ENCODE peak calls at places on chromosome 7, in nine cellular contexts. One of them, this sample, is unnamed.

GRCh38 chr7:100763556-100764140 is 30.3 kb downstream of the ZAN start:
- DNase-seq in PC-9: no peak
- DNase-seq in PC-3: no peak
- DNase-seq in GM10248: no peak
- DNase-seq in choroid plexus epithelial cell: no peak
- DNase-seq in heart left ventricle: no peak
- DNase-seq in mammary epithelial cell: peak; percentile 41
- DNase-seq in RWPE2: no peak
- DNase-seq in testis: no peak
- DNase-seq in this sample: no peak

GRCh38 chr7:43700059-43700501 is 29.2 kb downstream of the COA1 start:
- DNase-seq in testis: no peak
- DNase-seq in PC-9: peak; percentile 68
- DNase-seq in heart left ventricle: no peak
- DNase-seq in choroid plexus epithelial cell: peak; percentile 85
- DNase-seq in GM10248: no peak
- DNase-seq in mammary epithelial cell: peak; percentile 46
- DNase-seq in PC-3: peak; percentile 80
- DNase-seq in RWPE2: no peak
- DNase-seq in this sample: peak; percentile 31

GRCh38 chr7:50212016-50212325 is 92.5 kb upstream of the IKZF1 start:
- DNase-seq in choroid plexus epithelial cell: no peak
- DNase-seq in RWPE2: no peak
- DNase-seq in testis: no peak
- DNase-seq in GM10248: no peak
- DNase-seq in PC-9: no peak
- DNase-seq in mammary epithelial cell: no peak
- DNase-seq in PC-3: no peak
- DNase-seq in heart left ventricle: no peak
- DNase-seq in this sample: no peak

GRCh38 chr7:83648464-83649241 is at the start of gene SEMA3E:
- DNase-seq in heart left ventricle: no peak
- DNase-seq in RWPE2: no peak
- DNase-seq in testis: peak; percentile 39
- DNase-seq in choroid plexus epithelial cell: peak; percentile 65
- DNase-seq in GM10248: no peak
- DNase-seq in PC-3: peak; percentile 52
- DNase-seq in PC-9: peak; percentile 62
- DNase-seq in mammary epithelial cell: peak; percentile 38
- DNase-seq in this sample: no peak

GRCh38 chr7:139799586-139799985 is 21.8 kb upstream of the HIPK2 start:
- DNase-seq in GM10248: no peak
- DNase-seq in PC-9: no peak
- DNase-seq in heart left ventricle: no peak
- DNase-seq in testis: no peak
- DNase-seq in PC-3: peak; percentile 28
- DNase-seq in choroid plexus epithelial cell: no peak
- DNase-seq in RWPE2: no peak
- DNase-seq in mammary epithelial cell: no peak
- DNase-seq in this sample: no peak

GRCh38 chr7:46565712-46566111 is 644.6 kb upstream of the IGFBP3 start:
- DNase-seq in RWPE2: no peak
- DNase-seq in testis: no peak
- DNase-seq in PC-9: no peak
- DNase-seq in mammary epithelial cell: no peak
- DNase-seq in heart left ventricle: no peak
- DNase-seq in PC-3: no peak
- DNase-seq in GM10248: no peak
- DNase-seq in choroid plexus epithelial cell: no peak
- DNase-seq in this sample: no peak

GRCh38 chr7:138538518-138538917 is 78.5 kb downstream of the TRIM24 start:
- DNase-seq in GM10248: peak; percentile 18
- DNase-seq in mammary epithelial cell: no peak
- DNase-seq in PC-9: no peak
- DNase-seq in heart left ventricle: no peak
- DNase-seq in RWPE2: no peak
- DNase-seq in testis: no peak
- DNase-seq in PC-3: no peak
- DNase-seq in choroid plexus epithelial cell: peak; percentile 66
- DNase-seq in this sample: no peak

GRCh38 chr7:132354527-132354926 is 221.7 kb downstream of the PLXNA4 start:
- DNase-seq in PC-3: no peak
- DNase-seq in RWPE2: no peak
- DNase-seq in choroid plexus epithelial cell: no peak
- DNase-seq in PC-9: no peak
- DNase-seq in testis: no peak
- DNase-seq in mammary epithelial cell: no peak
- DNase-seq in GM10248: no peak
- DNase-seq in heart left ventricle: no peak
- DNase-seq in this sample: no peak

GRCh38 chr7:83751217-83751616 is 102.3 kb upstream of the SEMA3E start:
- DNase-seq in mammary epithelial cell: peak; percentile 28
- DNase-seq in choroid plexus epithelial cell: peak; percentile 23
- DNase-seq in testis: no peak
- DNase-seq in PC-9: no peak
- DNase-seq in PC-3: peak; percentile 77
- DNase-seq in heart left ventricle: no peak
- DNase-seq in RWPE2: no peak
- DNase-seq in GM10248: no peak
- DNase-seq in this sample: no peak

GRCh38 chr7:23396222-23396621 is 74.1 kb downstream of the IGF2BP3 start:
- DNase-seq in GM10248: no peak
- DNase-seq in RWPE2: no peak
- DNase-seq in mammary epithelial cell: no peak
- DNase-seq in PC-3: no peak
- DNase-seq in testis: no peak
- DNase-seq in choroid plexus epithelial cell: peak; percentile 94
- DNase-seq in heart left ventricle: no peak
- DNase-seq in PC-9: peak; percentile 25
- DNase-seq in this sample: no peak

GRCh38 chr7:129468087-129468486 is 33.9 kb downstream of the STRIP2 start:
- DNase-seq in RWPE2: no peak
- DNase-seq in testis: no peak
- DNase-seq in choroid plexus epithelial cell: peak; percentile 60
- DNase-seq in GM10248: no peak
- DNase-seq in mammary epithelial cell: peak; percentile 20
- DNase-seq in PC-9: peak; percentile 92
- DNase-seq in PC-3: no peak
- DNase-seq in heart left ventricle: no peak
- DNase-seq in this sample: no peak

GRCh38 chr7:16660702-16661464 is 14.9 kb downstream of the BZW2 start:
- DNase-seq in PC-3: peak; percentile 70
- DNase-seq in PC-9: peak; percentile 92
- DNase-seq in RWPE2: no peak
- DNase-seq in choroid plexus epithelial cell: peak; percentile 45
- DNase-seq in mammary epithelial cell: peak; percentile 64
- DNase-seq in testis: no peak
- DNase-seq in heart left ventricle: no peak
- DNase-seq in GM10248: no peak
- DNase-seq in this sample: no peak

GRCh38 chr7:36509962-36510361 is 120.3 kb downstream of the ANLN start:
- DNase-seq in mammary epithelial cell: no peak
- DNase-seq in PC-9: peak; percentile 29
- DNase-seq in testis: no peak
- DNase-seq in PC-3: no peak
- DNase-seq in GM10248: no peak
- DNase-seq in heart left ventricle: no peak
- DNase-seq in RWPE2: no peak
- DNase-seq in choroid plexus epithelial cell: no peak
- DNase-seq in this sample: no peak

GRCh38 chr7:5229451-5230271 is 39.6 kb downstream of the WIPI2 start:
- DNase-seq in GM10248: no peak
- DNase-seq in PC-9: no peak
- DNase-seq in choroid plexus epithelial cell: no peak
- DNase-seq in testis: no peak
- DNase-seq in mammary epithelial cell: no peak
- DNase-seq in heart left ventricle: no peak
- DNase-seq in RWPE2: no peak
- DNase-seq in PC-3: no peak
- DNase-seq in this sample: no peak

GRCh38 chr7:150860291-150860977 is 8.1 kb downstream of the AOC1 start:
- DNase-seq in GM10248: no peak
- DNase-seq in mammary epithelial cell: no peak
- DNase-seq in PC-3: no peak
- DNase-seq in heart left ventricle: peak; percentile 14
- DNase-seq in RWPE2: no peak
- DNase-seq in PC-9: no peak
- DNase-seq in choroid plexus epithelial cell: no peak
- DNase-seq in testis: no peak
- DNase-seq in this sample: no peak
- TF ChIP-seq CTCF in GM10248: no peak
- TF ChIP-seq CTCF in mammary epithelial cell: no peak
- TF ChIP-seq CTCF in PC-3: no peak
- TF ChIP-seq CTCF in heart left ventricle: peak; percentile 38
- TF ChIP-seq CTCF in RWPE2: no peak
- TF ChIP-seq CTCF in PC-9: no peak
- TF ChIP-seq CTCF in choroid plexus epithelial cell: no peak
- TF ChIP-seq CTCF in testis: no peak
- TF ChIP-seq CTCF in this sample: no peak

DNA sequence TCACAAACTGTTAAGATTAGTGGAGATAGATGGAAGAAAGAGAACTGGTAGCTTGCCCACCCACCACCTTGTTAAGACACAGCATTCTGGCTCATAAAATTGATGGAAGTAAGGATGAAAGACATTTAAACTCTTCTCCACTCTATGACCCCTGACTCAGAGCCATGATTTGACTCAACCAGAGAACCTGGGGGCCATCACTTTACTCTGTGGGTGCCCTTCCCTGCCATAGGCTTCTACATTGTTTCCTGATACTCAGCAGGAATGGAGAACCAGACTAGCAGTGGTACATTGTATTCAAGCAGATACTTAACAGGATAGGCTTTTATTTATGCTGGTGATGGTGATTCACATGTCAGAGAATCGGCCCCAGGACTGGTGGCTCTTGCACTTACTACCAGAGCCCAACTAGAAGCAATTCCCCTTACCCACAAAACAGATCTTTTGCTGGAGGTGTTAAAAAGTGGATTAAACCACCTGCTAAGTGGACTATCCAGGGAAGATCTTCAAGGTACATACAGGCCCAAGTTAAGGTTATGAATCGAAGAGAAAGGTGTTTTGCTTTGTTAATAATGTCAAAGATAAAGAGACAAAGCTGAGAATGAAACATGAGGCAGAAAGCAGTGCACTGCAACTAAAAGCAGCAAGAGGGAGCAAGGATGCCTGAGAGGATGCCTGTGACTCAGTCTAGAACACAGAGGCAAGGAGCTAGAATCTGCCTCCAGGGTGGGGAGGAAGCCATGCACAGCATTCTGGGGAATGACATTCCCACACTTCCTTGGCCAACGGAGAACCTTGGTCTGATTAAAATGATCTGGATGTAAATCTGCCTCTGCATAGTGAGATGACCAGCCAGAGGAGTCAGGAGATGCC is 36.0 kb upstream of the GLI3 start:
- DNase-seq in heart left ventricle: no peak
- DNase-seq in PC-9: no peak
- DNase-seq in RWPE2: no peak
- DNase-seq in testis: no peak
- DNase-seq in mammary epithelial cell: peak; percentile 76
- DNase-seq in choroid plexus epithelial cell: peak; percentile 74
- DNase-seq in PC-3: peak; percentile 63
- DNase-seq in GM10248: no peak
- DNase-seq in this sample: no peak
- TF ChIP-seq CTCF in heart left ventricle: peak; percentile 28
- TF ChIP-seq CTCF in PC-9: no peak
- TF ChIP-seq CTCF in RWPE2: peak; percentile 65
- TF ChIP-seq CTCF in testis: no peak
- TF ChIP-seq CTCF in mammary epithelial cell: peak; percentile 86
- TF ChIP-seq CTCF in choroid plexus epithelial cell: peak; percentile 82
- TF ChIP-seq CTCF in PC-3: peak; percentile 75
- TF ChIP-seq CTCF in GM10248: no peak
- TF ChIP-seq CTCF in this sample: peak; percentile 9

GRCh38 chr7:38410056-38410455 is 136.6 kb upstream of the TARP start:
- DNase-seq in choroid plexus epithelial cell: no peak
- DNase-seq in PC-3: no peak
- DNase-seq in mammary epithelial cell: no peak
- DNase-seq in RWPE2: no peak
- DNase-seq in PC-9: no peak
- DNase-seq in heart left ventricle: no peak
- DNase-seq in GM10248: no peak
- DNase-seq in testis: no peak
- DNase-seq in this sample: no peak

GRCh38 chr7:38413784-38414183 is 140.3 kb upstream of the TARP start:
- DNase-seq in choroid plexus epithelial cell: no peak
- DNase-seq in mammary epithelial cell: no peak
- DNase-seq in PC-3: no peak
- DNase-seq in heart left ventricle: no peak
- DNase-seq in RWPE2: no peak
- DNase-seq in GM10248: peak; percentile 29
- DNase-seq in PC-9: no peak
- DNase-seq in testis: no peak
- DNase-seq in this sample: peak; percentile 20

GRCh38 chr7:38409524-38409923 is 136.1 kb upstream of the TARP start:
- DNase-seq in PC-3: no peak
- DNase-seq in choroid plexus epithelial cell: no peak
- DNase-seq in PC-9: no peak
- DNase-seq in GM10248: no peak
- DNase-seq in testis: no peak
- DNase-seq in heart left ventricle: no peak
- DNase-seq in RWPE2: no peak
- DNase-seq in mammary epithelial cell: no peak
- DNase-seq in this sample: no peak

DNA sequence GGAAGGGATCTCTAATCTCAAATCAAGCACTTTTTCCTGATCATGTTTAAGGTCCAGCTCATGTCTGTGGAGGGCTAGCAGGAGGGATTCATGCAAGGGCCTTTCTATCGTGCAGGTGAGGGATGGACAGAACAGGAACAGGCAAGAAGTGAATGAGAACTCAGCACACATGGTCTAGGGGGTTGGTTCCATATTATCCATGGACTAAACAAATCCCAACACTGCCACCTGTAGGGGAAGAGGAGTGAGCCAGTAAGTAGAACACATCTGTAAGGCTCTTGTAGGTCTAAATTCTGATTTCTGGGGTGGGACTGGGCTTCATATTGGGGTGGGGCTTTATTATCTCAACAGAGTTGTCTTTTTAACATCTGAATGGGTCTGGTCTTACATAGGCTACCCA is 138.0 kb upstream of the TARP start:
- DNase-seq in RWPE2: no peak
- DNase-seq in GM10248: no peak
- DNase-seq in testis: no peak
- DNase-seq in heart left ventricle: no peak
- DNase-seq in choroid plexus epithelial cell: peak; percentile 51
- DNase-seq in PC-9: no peak
- DNase-seq in mammary epithelial cell: peak; percentile 2
- DNase-seq in PC-3: peak; percentile 32
- DNase-seq in this sample: no peak
- TF ChIP-seq CTCF in RWPE2: peak; percentile 19
- TF ChIP-seq CTCF in GM10248: no peak
- TF ChIP-seq CTCF in testis: peak; percentile 12
- TF ChIP-seq CTCF in heart left ventricle: no peak
- TF ChIP-seq CTCF in choroid plexus epithelial cell: peak; percentile 48
- TF ChIP-seq CTCF in PC-9: no peak
- TF ChIP-seq CTCF in mammary epithelial cell: peak; percentile 45
- TF ChIP-seq CTCF in PC-3: peak; percentile 50
- TF ChIP-seq CTCF in this sample: peak; percentile 34

DNA sequence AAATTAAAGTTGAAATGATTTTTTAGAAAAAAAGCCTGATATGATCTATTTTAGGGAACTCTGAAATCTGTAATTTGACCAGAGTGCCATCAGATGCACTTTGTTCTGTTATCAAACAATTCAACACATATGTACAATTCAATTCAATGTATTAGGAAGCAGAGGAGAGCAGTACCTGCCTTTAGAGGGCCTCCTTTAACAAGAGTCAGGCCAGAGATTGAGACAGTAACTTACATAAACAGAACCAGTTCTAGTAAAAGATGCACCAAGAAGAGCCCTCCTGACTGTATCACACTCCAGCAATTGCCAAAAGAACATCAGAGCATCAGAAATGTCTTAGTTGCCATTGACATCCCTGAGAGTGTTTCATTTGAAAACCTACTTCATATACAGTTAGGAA is 1222.7 kb upstream of the LRRN3 start:
- DNase-seq in testis: no peak
- DNase-seq in PC-9: no peak
- DNase-seq in mammary epithelial cell: no peak
- DNase-seq in GM10248: no peak
- DNase-seq in RWPE2: no peak
- DNase-seq in choroid plexus epithelial cell: peak; percentile 1
- DNase-seq in PC-3: no peak
- DNase-seq in heart left ventricle: no peak
- DNase-seq in this sample: no peak
- TF ChIP-seq CTCF in testis: no peak
- TF ChIP-seq CTCF in PC-9: no peak
- TF ChIP-seq CTCF in mammary epithelial cell: no peak
- TF ChIP-seq CTCF in GM10248: no peak
- TF ChIP-seq CTCF in RWPE2: no peak
- TF ChIP-seq CTCF in choroid plexus epithelial cell: no peak
- TF ChIP-seq CTCF in PC-3: no peak
- TF ChIP-seq CTCF in heart left ventricle: no peak
- TF ChIP-seq CTCF in this sample: no peak